ENCODE peak calls at places on chromosomes 12 and 14, in six cellular contexts. B is endothelial cell of umbilical vein, M is transverse colon, N is sigmoid colon, Y is stomach, K is spleen. S is an unnamed sample.

GRCh38 chr12:131894313-131894860 is at the start of gene ULK1:
- DNase-seq in B (peak), M (peak), N (peak), Y (peak), K (peak), S (peak)

GRCh38 chr14:47557894-47558293 is 117.5 kb downstream of the MDGA2 start:
- DNase-seq in B (no peak), M (no peak), N (no peak), Y (no peak), K (no peak), S (no peak)

GRCh38 chr12:51923506-51924365 is 16.4 kb downstream of the ACVRL1 start:
- DNase-seq in B (peak), M (peak), N (peak), Y (peak), K (peak), S (no peak)

GRCh38 chr12:117563706-117564105 is 202.3 kb upstream of the NOS1 start:
- DNase-seq in B (no peak), M (no peak), N (no peak), Y (no peak), K (no peak), S (no peak)

GRCh38 chr12:113762155-113762848 is 203.8 kb downstream of the RBM19 start:
- DNase-seq in B (no peak), M (no peak), N (no peak), Y (no peak), K (no peak), S (no peak)

GRCh38 chr14:103259801-103260628 is 74.0 kb upstream of the EIF5 start:
- DNase-seq in B (no peak), M (peak), N (no peak), Y (peak), K (no peak), S (no peak)

GRCh38 chr12:50185975-50186663 is 18.9 kb upstream of the CERS5 start:
- DNase-seq in B (peak), M (no peak), N (no peak), Y (no peak), K (no peak), S (no peak)

GRCh38 chr14:35883677-35884293 is 57.6 kb downstream of the BRMS1L start:
- DNase-seq in B (no peak), M (peak), N (no peak), Y (peak), K (no peak), S (no peak)

GRCh38 chr12:13000616-13000934 is 510 bp upstream of the HEBP1 start:
- DNase-seq in B (no peak), M (no peak), N (no peak), Y (no peak), K (no peak), S (peak)

GRCh38 chr12:21697829-21698630 is 40.4 kb upstream of the LDHB start:
- DNase-seq in B (peak), M (no peak), N (no peak), Y (no peak), K (no peak), S (no peak)

GRCh38 chr12:66668311-66668710 is 10.6 kb downstream of the GRIP1 start:
- DNase-seq in B (peak), M (no peak), N (no peak), Y (no peak), K (no peak), S (no peak)

GRCh38 chr12:32134144-32134888 is 27.7 kb downstream of the BICD1 start:
- DNase-seq in B (peak), M (peak), N (no peak), Y (no peak), K (no peak), S (no peak)

GRCh38 chr14:20706657-20707355 is 18.2 kb downstream of the ANG start:
- DNase-seq in B (peak), M (no peak), N (no peak), Y (no peak), K (no peak), S (no peak)

GRCh38 chr14:54182419-54183040 is 214.3 kb upstream of the CDKN3 start:
- DNase-seq in B (peak), M (no peak), N (no peak), Y (no peak), K (no peak), S (no peak)

GRCh38 chr14:105093426-105094192 is 28.4 kb upstream of the GPR132 start:
- DNase-seq in B (peak), M (peak), N (peak), Y (peak), K (peak), S (peak)

GRCh38 chr14:32932921-32933622 is 5.6 kb upstream of the NPAS3 start:
- DNase-seq in B (no peak), M (no peak), N (peak), Y (no peak), K (peak), S (no peak)

GRCh38 chr12:67077617-67078016 is 191.5 kb upstream of the CAND1 start:
- DNase-seq in B (no peak), M (no peak), N (no peak), Y (no peak), K (no peak), S (no peak)

GRCh38 chr14:24171422-24172260 is at the start of gene REC8:
- DNase-seq in B (peak), M (peak), N (peak), Y (peak), K (peak), S (peak)

GRCh38 chr12:64931981-64932380 is 107.5 kb downstream of the TBC1D30 start:
- DNase-seq in B (no peak), M (no peak), N (no peak), Y (no peak), K (no peak), S (no peak)

GRCh38 chr12:132367401-132367851 is 38.0 kb upstream of the GALNT9 start:
- DNase-seq in B (no peak), M (no peak), N (peak), Y (no peak), K (peak), S (no peak)

GRCh38 chr12:64009321-64010068 is 165.0 kb downstream of the SRGAP1 start:
- DNase-seq in B (no peak), M (no peak), N (no peak), Y (no peak), K (no peak), S (no peak)

GRCh38 chr12:66131067-66131688 is 628 bp upstream of the LLPH start:
- DNase-seq in B (peak), M (no peak), N (no peak), Y (no peak), K (no peak), S (no peak)

GRCh38 chr12:125192690-125193221 is 127.5 kb downstream of the AACS start:
- DNase-seq in B (no peak), M (no peak), N (no peak), Y (no peak), K (no peak), S (no peak)

GRCh38 chr14:59332727-59333126 is 132.5 kb downstream of the GPR135 start:
- DNase-seq in B (peak), M (no peak), N (no peak), Y (no peak), K (no peak), S (no peak)

GRCh38 chr12:67155863-67156262 is 113.3 kb upstream of the CAND1 start:
- DNase-seq in B (no peak), M (no peak), N (no peak), Y (no peak), K (no peak), S (no peak)

GRCh38 chr12:47990351-47991105 is 13.7 kb downstream of the COL2A1 start:
- DNase-seq in B (no peak), M (no peak), N (peak), Y (no peak), K (peak), S (peak)

GRCh38 chr12:131312793-131313545 is 359.3 kb downstream of the ADGRD1 start:
- DNase-seq in B (no peak), M (no peak), N (no peak), Y (no peak), K (peak), S (no peak)

GRCh38 chr12:53123578-53124351 is 20.5 kb downstream of the SOAT2 start:
- DNase-seq in B (no peak), M (no peak), N (no peak), Y (no peak), K (no peak), S (no peak)

GRCh38 chr12:29380536-29381523 is at the start of gene ERGIC2:
- DNase-seq in B (peak), M (peak), N (peak), Y (peak), K (peak), S (peak)
- TF ChIP-seq POLR2A in B (peak), M (peak), N (no peak), Y (peak), K (peak), S (peak)

GRCh38 chr12:27624586-27624985 is 71.7 kb upstream of the REP15 start:
- DNase-seq in B (no peak), M (no peak), N (no peak), Y (no peak), K (no peak), S (no peak)

GRCh38 chr12:27620121-27620520 is 76.1 kb upstream of the REP15 start:
- DNase-seq in B (no peak), M (no peak), N (no peak), Y (no peak), K (no peak), S (no peak)

GRCh38 chr12:27626239-27626638 is 70.0 kb upstream of the REP15 start:
- DNase-seq in B (no peak), M (no peak), N (no peak), Y (no peak), K (no peak), S (no peak)

GRCh38 chr12:27622436-27623185 is 73.6 kb upstream of the REP15 start:
- DNase-seq in B (no peak), M (no peak), N (no peak), Y (no peak), K (no peak), S (no peak)

GRCh38 chr12:27623645-27624044 is 72.6 kb upstream of the REP15 start:
- DNase-seq in B (peak), M (no peak), N (no peak), Y (no peak), K (no peak), S (no peak)
- TF ChIP-seq POLR2AphosphoS5 in B (no peak), M (no peak), N (no peak), Y (no peak), K (no peak), S (no peak)

DNA sequence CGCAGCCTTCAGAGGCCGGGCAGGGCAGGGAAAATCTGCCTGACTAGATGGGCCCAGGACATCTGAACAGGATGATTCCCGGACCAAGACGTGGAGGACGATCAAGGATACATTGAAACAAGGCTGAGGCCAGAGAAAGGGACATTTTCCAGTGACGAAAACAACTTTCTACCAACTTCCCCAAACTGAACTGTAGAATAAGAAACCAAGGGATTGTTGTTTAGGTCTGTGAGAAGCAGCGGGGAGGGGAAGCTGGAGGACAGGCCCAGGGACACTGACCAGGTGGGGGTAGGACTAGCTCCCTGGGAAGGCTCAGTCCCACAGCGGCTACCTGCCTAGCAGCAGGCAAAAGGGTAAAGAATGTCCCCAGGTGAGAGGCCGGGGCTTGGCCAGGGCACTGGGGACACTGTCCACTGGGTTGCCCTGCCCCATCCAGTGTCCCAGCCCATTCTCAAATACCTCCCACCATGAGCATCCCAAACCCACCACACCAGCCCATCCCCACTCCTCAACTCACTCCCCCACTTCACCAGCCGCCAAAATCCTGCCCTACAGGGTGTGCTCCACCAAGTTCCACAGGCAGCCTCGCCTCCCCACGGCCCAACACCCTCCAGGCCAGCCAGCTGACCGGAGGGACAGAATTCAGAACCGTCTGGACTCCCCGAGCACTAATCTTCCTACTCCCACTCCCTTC is 984 bp downstream of the TNFRSF1A start:
- DNase-seq in B (peak), M (no peak), N (no peak), Y (no peak), K (peak), S (no peak)
- TF ChIP-seq POLR2A in B (peak), M (no peak), N (no peak), Y (no peak), K (no peak), S (no peak)

DNA sequence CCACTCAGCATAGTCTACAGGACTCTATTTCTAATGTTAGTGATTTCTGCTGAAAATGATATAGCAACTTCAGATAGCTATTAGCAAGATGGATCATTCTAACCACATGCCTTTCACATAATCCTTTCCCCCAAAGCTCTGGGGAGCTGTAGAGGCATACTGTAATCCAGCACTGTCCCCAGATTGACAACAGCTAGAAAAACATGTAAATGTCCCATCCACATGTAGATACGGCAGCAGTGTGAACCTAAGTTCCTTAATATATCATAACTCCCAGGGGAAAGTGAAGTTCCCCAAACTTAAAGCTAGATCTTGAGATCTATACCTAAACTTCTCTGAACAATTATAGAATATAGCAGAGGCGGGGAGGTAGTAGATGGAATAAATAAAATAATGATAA is 14.0 kb downstream of the ZNF664 start:
- DNase-seq in B (no peak), M (no peak), N (no peak), Y (no peak), K (no peak), S (no peak)
- TF ChIP-seq POLR2AphosphoS5 in B (no peak), M (no peak), N (no peak), Y (no peak), K (no peak), S (no peak)